ENCODE peak calls at places on chromosomes 7 and 10, in ten cellular contexts. R, U, X, F, P, H, T, E, D and J are unnamed samples.

GRCh38 chr10:60394444-60394843 is 4.8 kb upstream of the ANK3 start:
- DNase-seq in R (no peak), U (no peak), X (no peak), F (no peak), P (no peak), H (peak), T (no peak), E (no peak), D (no peak), J (no peak)

GRCh38 chr7:74216361-74216761 is 6.6 kb downstream of the LAT2 start:
- DNase-seq in R (no peak), U (no peak), X (no peak), F (no peak), P (no peak), H (no peak), T (no peak), E (no peak), D (no peak), J (no peak)

GRCh38 chr7:142585425-142585824 is 163.8 kb upstream of the PRSS1 start:
- DNase-seq in R (no peak), U (no peak), X (no peak), F (no peak), P (no peak), H (no peak), T (no peak), E (no peak), D (no peak), J (no peak)

GRCh38 chr10:122301055-122301810 is 30.1 kb downstream of the BTBD16 start:
- DNase-seq in R (peak), U (no peak), X (peak), F (no peak), P (no peak), H (no peak), T (no peak), E (peak), D (no peak), J (no peak)

GRCh38 chr7:38398725-38399321 is 125.4 kb upstream of the TARP start:
- DNase-seq in R (peak), U (peak), X (peak), F (no peak), P (peak), H (no peak), T (peak), E (no peak), D (peak), J (peak)

GRCh38 chr7:91866599-91867148 is 13.8 kb downstream of the MTERF1 start:
- DNase-seq in R (no peak), U (no peak), X (peak), F (no peak), P (no peak), H (no peak), T (no peak), E (no peak), D (no peak), J (no peak)

GRCh38 chr7:8434290-8435002 is 1.0 kb downstream of the NXPH1 start:
- DNase-seq in R (no peak), U (peak), X (no peak), F (no peak), P (no peak), H (no peak), T (no peak), E (no peak), D (no peak), J (no peak)

GRCh38 chr7:12578930-12579640 is 8.6 kb downstream of the SCIN start:
- DNase-seq in R (no peak), U (no peak), X (no peak), F (no peak), P (no peak), H (no peak), T (no peak), E (no peak), D (no peak), J (no peak)

GRCh38 chr7:93194368-93194767 is 31.9 kb downstream of the HEPACAM2 start:
- DNase-seq in R (peak), U (no peak), X (peak), F (no peak), P (no peak), H (no peak), T (no peak), E (no peak), D (peak), J (no peak)

GRCh38 chr7:73906874-73907273 is 45.9 kb downstream of the TMEM270 start:
- DNase-seq in R (no peak), U (no peak), X (no peak), F (no peak), P (no peak), H (no peak), T (no peak), E (no peak), D (no peak), J (peak)

GRCh38 chr7:74220229-74220628 is 10.4 kb downstream of the LAT2 start:
- DNase-seq in R (no peak), U (no peak), X (no peak), F (no peak), P (no peak), H (no peak), T (no peak), E (no peak), D (no peak), J (no peak)

DNA sequence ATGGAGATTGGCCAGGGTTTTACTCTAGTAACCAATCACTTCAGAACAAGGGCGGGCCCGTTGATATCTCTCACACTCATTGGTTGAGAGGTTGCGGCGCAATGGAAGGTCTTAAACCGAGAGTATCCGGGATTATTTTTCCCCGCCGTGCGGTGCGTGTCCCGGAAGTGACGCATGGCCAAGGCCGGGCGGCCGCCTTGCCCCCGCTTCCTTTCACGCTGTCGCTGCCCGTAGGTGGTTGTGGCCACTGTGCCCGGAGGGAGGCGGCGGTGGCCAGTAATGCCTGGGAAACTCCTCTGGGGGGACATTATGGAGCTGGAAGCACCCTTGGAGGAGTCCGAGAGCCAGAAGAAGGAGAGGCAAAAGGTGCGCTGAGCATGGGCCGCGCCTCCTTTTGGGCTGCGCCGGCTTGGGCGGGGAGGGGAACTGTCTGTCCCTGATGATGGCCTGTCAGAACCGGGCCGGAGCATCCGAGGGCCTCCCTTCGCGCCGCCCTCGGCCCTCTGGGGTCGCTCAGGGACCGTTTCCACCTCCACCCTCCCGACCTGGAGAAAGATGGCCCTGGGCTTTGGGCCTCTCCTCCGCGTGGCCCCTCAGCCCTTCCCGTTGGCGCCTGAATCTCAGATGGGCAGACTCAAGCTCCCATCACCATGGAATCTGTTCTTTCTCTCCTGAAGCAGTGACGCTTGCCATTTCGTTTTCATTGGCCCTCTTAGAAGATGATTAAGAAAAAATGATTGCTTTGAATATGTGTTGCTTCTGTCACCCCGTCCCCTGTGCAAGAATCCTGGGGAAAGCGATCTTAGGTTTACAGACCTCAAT is at the start of gene DDX50:
- DNase-seq in R (peak), U (peak), X (peak), F (peak), P (peak), H (peak), T (peak), E (peak), D (peak), J (peak)
- TF ChIP-seq CTCF in R (no peak), U (no peak), X (no peak), F (no peak), P (peak), H (no peak), T (no peak), E (peak), D (no peak), J (no peak)

DNA sequence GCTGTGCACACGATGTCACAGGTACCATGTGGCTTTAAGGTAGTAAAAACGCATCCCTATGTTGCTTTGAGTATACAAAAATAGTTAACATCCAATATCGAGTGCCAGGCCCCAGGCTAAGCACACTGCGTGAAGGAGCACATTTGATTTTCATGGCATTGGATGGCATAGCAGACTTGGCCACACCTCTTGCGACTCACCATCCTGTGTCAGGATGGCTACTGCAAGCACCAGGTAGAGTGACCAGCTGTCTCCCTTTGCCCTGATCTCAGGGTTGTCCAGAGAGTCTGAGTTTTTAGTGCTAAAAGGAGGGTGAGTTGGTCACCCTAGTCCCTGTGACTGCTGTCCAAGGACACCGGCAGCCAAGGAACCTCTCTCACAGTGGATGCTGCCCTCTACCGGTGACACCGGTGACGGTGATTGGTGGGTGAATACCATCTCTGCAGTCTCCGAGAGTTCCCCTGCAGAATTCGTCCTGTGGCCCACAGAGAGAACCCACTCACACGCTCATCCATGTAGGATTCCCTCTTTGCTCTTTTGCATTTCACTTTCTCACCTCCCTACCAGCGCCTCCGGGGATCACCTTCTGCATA is 76.1 kb downstream of the BICC1 start:
- DNase-seq in R (peak), U (peak), X (no peak), F (no peak), P (peak), H (no peak), T (no peak), E (no peak), D (no peak), J (no peak)
- TF ChIP-seq CTCF in R (no peak), U (peak), X (no peak), F (peak), P (peak), H (peak), T (no peak), E (peak), D (no peak), J (no peak)

DNA sequence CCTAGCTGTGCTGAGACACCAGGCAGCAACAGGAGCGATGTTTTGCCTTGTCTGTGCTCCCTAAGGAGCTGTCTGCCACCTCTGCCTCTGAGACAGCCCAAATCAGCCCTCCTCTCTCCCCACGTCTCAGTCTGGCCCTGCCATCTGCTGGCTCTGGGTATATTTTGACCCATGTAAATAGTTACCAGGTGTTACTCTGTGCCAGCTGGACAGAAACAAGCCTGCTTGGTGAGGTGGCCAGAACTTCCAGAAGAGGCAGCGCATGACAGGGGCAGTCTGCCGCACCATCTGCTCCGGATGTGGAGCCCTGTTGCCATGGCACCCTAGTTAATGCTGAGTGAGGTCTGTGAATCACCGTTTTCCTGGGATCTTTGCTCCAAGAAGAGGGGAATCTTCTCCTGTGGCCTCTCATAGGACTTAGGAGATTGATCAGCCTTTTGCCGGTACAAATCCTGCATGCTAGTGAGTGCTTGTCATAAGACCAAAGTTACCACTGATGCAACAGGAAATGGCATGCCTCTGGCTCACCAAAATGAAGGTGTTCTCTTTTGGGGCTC is 31.8 kb downstream of the GSTO2 start:
- DNase-seq in R (peak), U (no peak), X (peak), F (no peak), P (no peak), H (peak), T (no peak), E (peak), D (peak), J (no peak)
- TF ChIP-seq CTCF in R (no peak), U (no peak), X (no peak), F (no peak), P (no peak), H (no peak), T (no peak), E (no peak), D (no peak), J (no peak)

DNA sequence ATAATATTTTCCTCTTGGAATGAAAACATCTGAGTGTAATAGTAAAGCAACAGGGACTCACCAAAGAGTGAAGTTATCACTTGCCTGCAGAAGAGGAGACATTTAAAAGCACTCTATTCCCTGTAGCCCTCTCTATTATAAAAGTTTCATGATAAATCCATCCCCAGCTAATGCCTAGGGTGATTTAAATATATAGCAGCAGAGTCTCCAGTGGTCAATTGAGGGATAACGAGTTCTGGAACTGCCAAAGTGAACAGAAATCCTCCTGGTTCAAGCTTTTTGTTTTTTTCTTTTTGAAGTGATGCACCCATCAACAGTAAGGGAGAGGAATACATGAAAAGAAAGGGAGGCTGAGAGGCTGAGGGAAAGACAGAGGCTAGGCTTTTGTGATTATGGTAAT is 87.3 kb downstream of the EVX1 start:
- DNase-seq in R (no peak), U (no peak), X (no peak), F (no peak), P (no peak), H (no peak), T (no peak), E (no peak), D (no peak), J (no peak)
- TF ChIP-seq CTCF in R (peak), U (no peak), X (peak), F (no peak), P (peak), H (no peak), T (peak), E (no peak), D (no peak), J (no peak)

GRCh38 chr10:5570979-5571810 is 46.4 kb downstream of the CALML3 start:
- DNase-seq in R (no peak), U (no peak), X (no peak), F (no peak), P (no peak), H (peak), T (no peak), E (no peak), D (no peak), J (no peak)
- TF ChIP-seq CTCF in R (no peak), U (no peak), X (no peak), F (no peak), P (no peak), H (no peak), T (no peak), E (no peak), D (no peak), J (no peak)

DNA sequence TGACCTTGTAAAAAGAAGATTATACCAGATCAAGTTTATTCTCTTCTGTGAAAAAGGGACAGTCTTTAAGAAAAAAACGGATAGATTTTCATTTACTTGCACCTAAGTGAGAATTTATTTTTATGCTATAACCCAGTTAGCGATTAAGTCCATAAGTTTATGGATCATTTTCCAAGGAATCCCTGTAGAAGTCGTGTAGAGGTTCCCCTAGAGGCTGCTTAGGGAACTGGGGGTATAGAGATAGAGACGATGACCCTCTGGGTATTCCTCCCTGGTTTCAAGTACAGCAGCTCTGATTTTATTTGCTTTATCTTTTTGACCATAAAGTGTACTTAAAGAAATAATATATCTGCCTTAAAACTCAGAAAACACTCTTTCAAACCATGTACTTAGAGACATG is 648.4 kb upstream of the LRRTM3 start:
- DNase-seq in R (no peak), U (no peak), X (no peak), F (no peak), P (no peak), H (no peak), T (no peak), E (no peak), D (no peak), J (no peak)
- TF ChIP-seq CTCF in R (peak), U (peak), X (peak), F (no peak), P (peak), H (peak), T (peak), E (no peak), D (peak), J (no peak)

DNA sequence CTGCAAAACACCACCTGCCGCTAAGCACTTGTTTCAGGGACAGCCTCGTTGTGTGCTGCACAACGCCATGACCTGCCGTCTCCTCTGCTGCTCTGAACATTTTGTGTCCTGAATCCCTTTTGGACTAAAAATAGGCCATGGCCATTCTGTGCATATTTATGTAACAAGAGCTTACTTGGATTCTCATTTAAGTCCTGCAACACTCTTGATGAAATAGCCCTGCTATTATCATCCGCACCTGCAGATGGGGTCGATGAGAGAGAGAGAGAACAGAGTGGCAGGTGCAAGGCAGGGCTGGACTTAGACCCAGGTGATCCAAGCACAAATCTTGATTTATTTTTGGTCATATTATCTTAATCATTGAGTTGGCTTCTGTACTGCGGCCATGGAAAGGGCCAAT is 121.2 kb upstream of the PRKCQ start:
- DNase-seq in R (peak), U (peak), X (no peak), F (no peak), P (no peak), H (no peak), T (no peak), E (no peak), D (no peak), J (no peak)
- TF ChIP-seq CTCF in R (peak), U (no peak), X (no peak), F (peak), P (peak), H (no peak), T (peak), E (no peak), D (no peak), J (no peak)

DNA sequence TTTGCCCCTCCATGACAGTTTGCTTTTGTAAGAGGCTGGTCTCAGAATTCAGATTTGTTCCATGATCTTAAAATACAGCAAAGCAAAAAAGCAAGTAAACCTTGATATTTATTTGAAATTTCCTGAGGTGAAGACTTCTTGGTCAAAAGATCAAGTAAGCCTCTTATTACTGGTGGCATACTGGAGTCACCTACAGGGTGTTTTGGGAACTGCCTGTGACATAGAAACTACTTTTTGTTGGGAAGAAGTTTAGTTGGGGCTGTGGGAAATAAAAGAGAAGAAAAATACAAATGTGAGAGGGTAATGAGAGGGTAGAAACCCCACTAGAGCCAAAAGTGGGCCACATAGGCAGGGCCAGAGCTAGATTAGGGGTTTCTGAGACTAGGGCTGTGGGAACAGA is 217.9 kb downstream of the OTUD1 start:
- DNase-seq in R (peak), U (peak), X (peak), F (no peak), P (no peak), H (no peak), T (no peak), E (no peak), D (no peak), J (no peak)
- TF ChIP-seq CTCF in R (peak), U (no peak), X (peak), F (no peak), P (peak), H (peak), T (peak), E (peak), D (no peak), J (no peak)